ENCODE peak calls at places on chromosomes 13 and 19, in nine cellular contexts. Q is IMR-90, G is sigmoid colon, H is cardiac muscle cell, D is thoracic aorta, V is fibroblast of mammary gland, W is osteoblast, O is left ventricle myocardium inferior, Y is mucosa of descending colon. C is an unnamed sample.

GRCh38 chr13:100387416-100387815 is 201.2 kb downstream of the GGACT start:
- DNase-seq in H (no peak), V (no peak), Y (no peak), D (no peak), Q (no peak), W (no peak), G (no peak), O (no peak), C (no peak)

GRCh38 chr13:105587786-105588185 is 947.7 kb downstream of the EFNB2 start:
- DNase-seq in D (no peak), Y (no peak), W (peak; percentile 66), Q (peak; percentile 2), H (no peak), O (no peak), G (no peak), V (no peak), C (no peak)

GRCh38 chr19:46678110-46678732 is 17.2 kb upstream of the DACT3 start:
- DNase-seq in H (no peak), G (no peak), Y (no peak), W (no peak), O (no peak), D (no peak), V (no peak), Q (no peak), C (no peak)

GRCh38 chr13:98216135-98216565 is 39.1 kb upstream of the RNF113B start:
- DNase-seq in G (no peak), O (peak; percentile 39), Q (peak; percentile 93), Y (peak; percentile 31), H (peak; percentile 24), D (no peak), V (peak; percentile 86), W (peak; percentile 97), C (no peak)

GRCh38 chr13:26784704-26785639 is 24.4 kb upstream of the GPR12 start:
- DNase-seq in H (no peak), O (no peak), D (no peak), V (no peak), Y (peak; percentile 3), W (no peak), G (no peak), Q (no peak), C (no peak)

GRCh38 chr19:29812080-29812880 is 489 bp downstream of the CCNE1 start:
- DNase-seq in Q (no peak), O (peak; percentile 20), G (no peak), V (no peak), W (peak; percentile 86), Y (peak; percentile 16), D (no peak), H (no peak), C (no peak)

GRCh38 chr13:109529964-109530363 is 256.4 kb downstream of the IRS2 start:
- DNase-seq in V (no peak), H (no peak), D (no peak), Q (no peak), W (no peak), O (no peak), Y (no peak), G (no peak), C (no peak)

GRCh38 chr19:18160792-18161690 is 8.1 kb downstream of the PIK3R2 start:
- DNase-seq in W (peak; percentile 100), H (peak; percentile 71), O (peak; percentile 71), Y (peak; percentile 80), V (peak; percentile 42), G (peak; percentile 83), D (no peak), Q (peak; percentile 28), C (peak; percentile 55)

GRCh38 chr13:71864981-71865857 is 1.8 kb downstream of the DACH1 start:
- DNase-seq in V (no peak), W (peak; percentile 69), H (peak; percentile 12), Q (no peak), Y (peak; percentile 45), D (no peak), G (peak; percentile 55), O (peak; percentile 32), C (no peak)

GRCh38 chr13:80499536-80500280 is 158.8 kb upstream of the SPRY2 start:
- DNase-seq in G (no peak), Q (no peak), V (peak; percentile 35), H (no peak), Y (no peak), D (no peak), W (no peak), O (no peak), C (no peak)

GRCh38 chr13:97492684-97493371 is 58.9 kb downstream of the RAP2A start:
- DNase-seq in Q (no peak), W (no peak), V (no peak), D (no peak), H (no peak), Y (no peak), G (no peak), O (no peak), C (no peak)

GRCh38 chr19:14434543-14435319 is 1.6 kb downstream of the PKN1 start:
- DNase-seq in O (peak; percentile 68), Y (peak; percentile 33), H (peak; percentile 83), V (peak; percentile 86), G (peak; percentile 89), W (peak; percentile 94), D (peak; percentile 36), Q (peak; percentile 72), C (peak; percentile 10)

GRCh38 chr19:54179921-54180452 is 7.0 kb upstream of the TMC4 start:
- DNase-seq in Y (peak; percentile 83), Q (peak; percentile 60), H (peak; percentile 83), D (no peak), G (no peak), W (peak; percentile 93), V (peak; percentile 35), O (no peak), C (no peak)

GRCh38 chr19:41192574-41193419 is at the start of gene CYP2S1:
- DNase-seq in H (peak; percentile 11), Q (peak; percentile 22), G (no peak), Y (peak; percentile 82), W (peak; percentile 87), D (no peak), V (no peak), O (no peak), C (no peak)
- H3K4me3 ChIP-seq in H (peak within 1 kb of the TSS; percentile 28), Q (peak within 1 kb of the TSS; percentile 33), G (peak within 1 kb of the TSS; percentile 29), Y (peak within 1 kb of the TSS; percentile 47), W (no peak within 1 kb of the TSS), D (peak within 1 kb of the TSS; percentile 60), V (no peak within 1 kb of the TSS), O (peak within 1 kb of the TSS; percentile 48), C (no peak within 1 kb of the TSS)

DNA sequence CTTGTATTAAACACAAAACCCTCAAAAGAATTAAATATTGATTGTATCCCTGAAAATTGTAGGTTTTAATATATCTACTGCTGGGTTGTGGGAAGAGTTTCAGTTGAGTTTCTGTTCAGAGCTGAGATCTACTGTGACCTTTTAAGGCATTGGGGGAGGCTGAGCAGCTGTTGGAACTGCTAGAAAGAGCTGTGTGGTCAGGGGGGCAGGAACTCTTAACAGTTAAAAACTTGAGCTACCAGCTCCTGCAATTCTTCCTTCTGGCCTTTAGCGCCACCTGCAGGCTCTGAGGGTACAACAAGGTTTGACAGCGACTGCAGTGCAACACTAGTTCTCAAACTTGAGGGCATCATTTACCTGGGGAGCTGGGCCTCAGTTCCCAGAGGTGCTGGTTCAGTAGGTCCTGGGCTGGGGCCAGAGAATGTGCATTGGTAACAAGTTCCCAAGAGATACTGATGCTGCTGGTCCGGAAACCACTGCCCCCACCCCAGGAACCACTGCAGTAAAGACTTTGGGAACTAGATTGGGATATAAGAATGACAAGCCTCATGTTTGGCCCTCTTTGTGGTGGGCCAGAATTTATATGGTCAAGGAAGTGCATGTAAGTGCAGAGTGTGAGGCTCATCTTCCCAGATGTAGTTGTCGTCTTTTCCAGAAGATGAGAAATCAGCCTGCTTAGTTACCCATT is 2.5 kb downstream of the RNASEH2B start:
- DNase-seq in G (peak; percentile 91), H (peak; percentile 92), V (peak; percentile 93), W (peak; percentile 88), Y (peak; percentile 96), D (peak; percentile 52), O (peak; percentile 85), Q (peak; percentile 90), C (peak; percentile 71)
- H3K4me3 ChIP-seq in G (no peak overlapping the region), H (no peak overlapping the region), V (no peak overlapping the region), W (peak overlapping the region; percentile 8), Y (no peak overlapping the region), D (no peak overlapping the region), O (peak overlapping the region; percentile 96), Q (no peak overlapping the region), C (no peak overlapping the region)

GRCh38 chr19:1087813-1088418 is 7.3 kb downstream of the POLR2E start:
- DNase-seq in O (no peak), D (no peak), V (no peak), W (no peak), Y (peak; percentile 61), Q (no peak), H (no peak), G (no peak), C (peak; percentile 50)

GRCh38 chr19:1088419-1089066 is 6.6 kb downstream of the POLR2E start:
- DNase-seq in G (no peak), H (no peak), V (no peak), W (no peak), Q (no peak), Y (no peak), O (no peak), D (no peak), C (no peak)

GRCh38 chr19:1085676-1086442 is 9.3 kb downstream of the POLR2E start:
- DNase-seq in D (no peak), Q (no peak), V (no peak), G (no peak), O (no peak), H (no peak), Y (no peak), W (no peak), C (no peak)

GRCh38 chr19:1085053-1085658 is 10.0 kb downstream of the POLR2E start:
- DNase-seq in Y (no peak), O (no peak), G (no peak), H (no peak), Q (no peak), W (no peak), V (no peak), D (no peak), C (no peak)

GRCh38 chr19:1086618-1087017 is 8.6 kb downstream of the POLR2E start:
- DNase-seq in O (no peak), H (no peak), Y (no peak), G (no peak), W (no peak), V (no peak), Q (no peak), D (no peak), C (no peak)
- H3K4me3 ChIP-seq in O (no peak overlapping the region), H (no peak overlapping the region), Y (no peak overlapping the region), G (no peak overlapping the region), W (no peak overlapping the region), V (no peak overlapping the region), Q (no peak overlapping the region), D (no peak overlapping the region), C (no peak overlapping the region)

GRCh38 chr19:51701468-51702100 is 8.5 kb downstream of the SPACA6 start:
- DNase-seq in Q (no peak), G (no peak), V (no peak), O (no peak), Y (no peak), D (no peak), W (no peak), H (no peak), C (no peak)

GRCh38 chr19:51704601-51705000 is 11.5 kb downstream of the SPACA6 start:
- DNase-seq in D (no peak), W (no peak), V (no peak), H (no peak), Q (no peak), O (no peak), G (no peak), Y (no peak), C (no peak)

GRCh38 chr19:51702103-51702753 is 9.1 kb downstream of the SPACA6 start:
- DNase-seq in Q (peak; percentile 24), V (peak; percentile 62), W (peak; percentile 86), Y (peak; percentile 62), O (peak; percentile 77), G (peak; percentile 93), H (peak; percentile 79), D (peak; percentile 60), C (no peak)

GRCh38 chr19:51703655-51704515 is 10.8 kb downstream of the SPACA6 start:
- DNase-seq in Q (peak; percentile 89), H (peak; percentile 97), V (peak; percentile 88), W (peak; percentile 99), D (peak; percentile 96), Y (peak; percentile 99), O (peak; percentile 98), G (peak; percentile 99), C (peak; percentile 87)

GRCh38 chr19:51702754-51703654 is 9.9 kb downstream of the SPACA6 start:
- DNase-seq in H (no peak), G (peak; percentile 80), Q (no peak), O (no peak), V (no peak), Y (peak; percentile 49), D (no peak), W (peak; percentile 45), C (no peak)
- H3K4me3 ChIP-seq in H (no peak overlapping the region), G (peak overlapping the region; percentile 63), Q (no peak overlapping the region), O (peak overlapping the region; percentile 79), V (no peak overlapping the region), Y (no peak overlapping the region), D (peak overlapping the region; percentile 82), W (no peak overlapping the region), C (peak overlapping the region; percentile 63)

C was measured in gastrocnemius medialis.